ENCODE peak calls at places on chromosome 5, in five cellular contexts. One of them, this sample, is unnamed.

GRCh38 chr5:139459451-139459934 is 3.0 kb downstream of the ECSCR start:
- DNase-seq in HEK293T: no peak
- DNase-seq in H1: no peak
- DNase-seq in GM12878: peak; percentile 64
- DNase-seq in HepG2: peak; percentile 52
- DNase-seq in this sample: no peak

GRCh38 chr5:102089883-102090282 is 206.2 kb downstream of the SLCO4C1 start:
- DNase-seq in HEK293T: no peak
- DNase-seq in H1: no peak
- DNase-seq in GM12878: no peak
- DNase-seq in HepG2: no peak
- DNase-seq in this sample: no peak

GRCh38 chr5:170310187-170310586 is 12.6 kb upstream of the LCP2 start:
- DNase-seq in HEK293T: no peak
- DNase-seq in H1: no peak
- DNase-seq in GM12878: no peak
- DNase-seq in HepG2: no peak
- DNase-seq in this sample: no peak

GRCh38 chr5:115671939-115672338 is 46.1 kb upstream of the TMED7 start:
- DNase-seq in HEK293T: no peak
- DNase-seq in H1: no peak
- DNase-seq in GM12878: no peak
- DNase-seq in HepG2: no peak
- DNase-seq in this sample: no peak

GRCh38 chr5:136053336-136054121 is 24.7 kb downstream of the TGFBI start:
- DNase-seq in HEK293T: no peak
- DNase-seq in H1: no peak
- DNase-seq in GM12878: no peak
- DNase-seq in HepG2: peak; percentile 99
- DNase-seq in this sample: peak; percentile 39

GRCh38 chr5:142358648-142359047 is 33.8 kb upstream of the SPRY4 start:
- DNase-seq in HEK293T: no peak
- DNase-seq in H1: no peak
- DNase-seq in GM12878: no peak
- DNase-seq in HepG2: no peak
- DNase-seq in this sample: no peak

GRCh38 chr5:135245521-135246499 is 153.2 kb downstream of the MACROH2A1 start:
- DNase-seq in HEK293T: no peak
- DNase-seq in H1: peak; percentile 32
- DNase-seq in GM12878: no peak
- DNase-seq in HepG2: no peak
- DNase-seq in this sample: no peak

GRCh38 chr5:167442922-167443321 is 848.5 kb upstream of the WWC1 start:
- DNase-seq in HEK293T: no peak
- DNase-seq in H1: no peak
- DNase-seq in GM12878: no peak
- DNase-seq in HepG2: no peak
- DNase-seq in this sample: no peak

GRCh38 chr5:172939045-172939444 is 20.2 kb upstream of the RPL26L1 start:
- DNase-seq in HEK293T: peak; percentile 59
- DNase-seq in H1: peak; percentile 65
- DNase-seq in GM12878: no peak
- DNase-seq in HepG2: peak; percentile 45
- DNase-seq in this sample: no peak

GRCh38 chr5:140238756-140239155 is 63.8 kb downstream of the CYSTM1 start:
- DNase-seq in HEK293T: no peak
- DNase-seq in H1: no peak
- DNase-seq in GM12878: no peak
- DNase-seq in HepG2: no peak
- DNase-seq in this sample: no peak

GRCh38 chr5:127813633-127814171 is 110.5 kb downstream of the CCDC192 start:
- DNase-seq in HEK293T: no peak
- DNase-seq in H1: no peak
- DNase-seq in GM12878: no peak
- DNase-seq in HepG2: no peak
- DNase-seq in this sample: no peak

GRCh38 chr5:181243521-181244307 is at the start of gene RACK1:
- DNase-seq in HEK293T: peak; percentile 87
- DNase-seq in H1: peak; percentile 91
- DNase-seq in GM12878: peak; percentile 89
- DNase-seq in HepG2: peak; percentile 87
- DNase-seq in this sample: peak; percentile 74

GRCh38 chr5:72209515-72210115 is 102.3 kb downstream of the MAP1B start:
- DNase-seq in HEK293T: peak; percentile 45
- DNase-seq in H1: no peak
- DNase-seq in GM12878: no peak
- DNase-seq in HepG2: no peak
- DNase-seq in this sample: no peak

DNA sequence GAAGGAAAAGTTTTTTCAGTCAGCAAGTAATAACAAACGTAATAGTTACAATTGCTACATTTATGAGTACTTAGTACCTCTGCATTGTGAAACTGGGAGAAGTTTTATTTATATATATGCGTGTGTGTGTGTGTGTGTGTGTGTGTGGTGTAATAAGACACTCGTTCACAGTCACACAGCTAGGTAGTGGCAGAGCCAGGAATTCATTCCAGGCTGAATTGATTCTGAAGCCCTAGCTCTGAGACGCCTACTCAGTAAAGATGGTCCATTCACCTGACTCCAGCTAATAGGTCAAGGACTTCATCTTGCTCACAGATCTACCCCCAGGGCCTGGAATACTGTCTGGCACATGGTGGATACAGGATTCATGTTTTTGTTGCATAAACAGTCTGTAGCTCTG is 13.6 kb upstream of the CAST start:
- DNase-seq in HEK293T: no peak
- DNase-seq in H1: no peak
- DNase-seq in GM12878: no peak
- DNase-seq in HepG2: no peak
- DNase-seq in this sample: no peak
- TF ChIP-seq SUZ12 in HEK293T: no peak
- TF ChIP-seq SUZ12 in H1: no peak
- TF ChIP-seq SUZ12 in GM12878: no peak
- TF ChIP-seq SUZ12 in HepG2: no peak
- TF ChIP-seq SUZ12 in this sample: no peak

DNA sequence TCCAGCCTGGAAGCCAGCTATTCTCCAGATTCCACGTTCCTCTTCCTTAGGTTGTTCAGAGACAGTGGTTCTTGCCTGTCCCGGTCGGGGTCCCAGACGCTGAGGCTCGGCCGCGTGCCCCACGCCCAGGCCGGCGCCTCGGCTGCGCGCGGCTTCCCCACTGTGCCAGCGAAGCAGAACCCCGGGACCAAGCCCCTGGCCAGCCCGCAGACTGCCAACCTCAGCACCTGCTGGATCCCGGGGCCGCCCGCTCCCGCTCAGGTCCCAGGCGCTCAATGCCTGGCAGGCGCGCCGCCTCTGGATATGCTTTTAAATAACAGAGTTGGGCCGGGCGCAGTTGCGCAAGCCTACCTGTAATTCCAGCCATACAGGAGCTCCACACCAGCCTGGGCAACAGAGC is 195.5 kb downstream of the MAN2A1 start:
- DNase-seq in HEK293T: no peak
- DNase-seq in H1: no peak
- DNase-seq in GM12878: no peak
- DNase-seq in HepG2: no peak
- DNase-seq in this sample: no peak
- TF ChIP-seq SUZ12 in HEK293T: no peak
- TF ChIP-seq SUZ12 in H1: no peak
- TF ChIP-seq SUZ12 in GM12878: no peak
- TF ChIP-seq SUZ12 in HepG2: no peak
- TF ChIP-seq SUZ12 in this sample: no peak

GRCh38 chr5:158819840-158820620 is 279.7 kb downstream of the EBF1 start:
- DNase-seq in HEK293T: no peak
- DNase-seq in H1: no peak
- DNase-seq in GM12878: peak; percentile 77
- DNase-seq in HepG2: no peak
- DNase-seq in this sample: no peak
- TF ChIP-seq SUZ12 in HEK293T: no peak
- TF ChIP-seq SUZ12 in H1: no peak
- TF ChIP-seq SUZ12 in GM12878: no peak
- TF ChIP-seq SUZ12 in HepG2: no peak
- TF ChIP-seq SUZ12 in this sample: no peak

DNA sequence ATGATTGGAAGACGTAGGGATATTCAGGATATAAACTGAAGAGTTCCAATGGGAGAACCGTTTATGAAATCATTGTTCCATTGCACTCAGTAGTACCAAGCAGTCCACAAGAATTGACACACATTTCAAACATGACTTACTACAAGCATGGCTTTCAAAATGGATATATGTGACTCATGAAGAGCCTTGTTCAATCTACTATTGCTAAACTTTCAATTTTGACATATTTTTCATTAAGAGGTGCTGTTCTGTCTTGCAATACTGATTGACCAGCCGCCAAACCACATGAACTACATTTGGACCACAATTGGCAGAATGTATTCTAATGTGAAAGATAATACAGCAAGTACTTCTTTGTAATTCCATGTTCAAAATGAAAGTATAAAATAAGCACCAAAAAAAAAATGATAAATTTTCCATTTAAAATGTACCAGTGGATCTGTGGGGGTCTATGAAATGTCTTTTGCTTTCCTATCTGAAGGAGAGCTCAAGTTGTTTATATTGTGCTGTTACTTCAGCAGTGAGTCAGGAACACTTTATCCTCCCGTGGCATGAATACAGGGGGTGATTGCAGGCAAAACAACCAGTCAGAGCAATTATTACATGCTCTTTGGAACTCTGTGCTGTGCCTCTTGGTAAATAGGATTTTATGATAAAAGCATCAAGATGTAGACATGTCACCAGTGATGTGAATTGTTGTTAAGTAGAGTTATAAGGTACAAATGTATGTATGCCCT is 366.0 kb downstream of the ARRDC3 start:
- DNase-seq in HEK293T: no peak
- DNase-seq in H1: no peak
- DNase-seq in GM12878: no peak
- DNase-seq in HepG2: no peak
- DNase-seq in this sample: no peak
- TF ChIP-seq SUZ12 in HEK293T: no peak
- TF ChIP-seq SUZ12 in H1: no peak
- TF ChIP-seq SUZ12 in GM12878: no peak
- TF ChIP-seq SUZ12 in HepG2: no peak
- TF ChIP-seq SUZ12 in this sample: no peak

GRCh38 chr5:65858316-65858715 is 68.1 kb upstream of the ERBIN start:
- DNase-seq in HEK293T: no peak
- DNase-seq in H1: no peak
- DNase-seq in GM12878: no peak
- DNase-seq in HepG2: no peak
- DNase-seq in this sample: no peak

GRCh38 chr5:65854931-65855330 is 71.4 kb upstream of the ERBIN start:
- DNase-seq in HEK293T: no peak
- DNase-seq in H1: no peak
- DNase-seq in GM12878: no peak
- DNase-seq in HepG2: no peak
- DNase-seq in this sample: no peak

GRCh38 chr5:65856520-65856919 is 69.9 kb upstream of the ERBIN start:
- DNase-seq in HEK293T: no peak
- DNase-seq in H1: no peak
- DNase-seq in GM12878: no peak
- DNase-seq in HepG2: no peak
- DNase-seq in this sample: no peak

DNA sequence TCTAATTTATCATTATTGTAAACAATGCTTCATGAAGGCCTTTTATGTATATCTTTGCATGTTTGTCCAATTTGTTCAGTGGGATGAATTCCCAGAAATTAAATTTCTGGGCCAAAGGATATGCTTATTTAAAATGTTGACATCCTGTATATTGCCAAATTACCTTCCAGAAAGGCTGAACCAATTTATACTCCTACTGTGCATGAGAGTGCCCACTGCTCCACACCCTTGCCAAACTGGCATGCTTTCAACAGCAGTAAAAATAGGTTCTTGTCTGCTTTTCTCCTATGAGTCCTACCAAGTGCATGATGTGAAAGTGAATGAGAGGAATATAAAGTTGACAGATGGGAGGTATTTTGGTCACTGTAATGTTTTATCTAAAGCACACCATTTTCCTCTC is 70.6 kb upstream of the ERBIN start:
- DNase-seq in HEK293T: no peak
- DNase-seq in H1: no peak
- DNase-seq in GM12878: no peak
- DNase-seq in HepG2: no peak
- DNase-seq in this sample: no peak
- TF ChIP-seq SUZ12 in HEK293T: no peak
- TF ChIP-seq SUZ12 in H1: no peak
- TF ChIP-seq SUZ12 in GM12878: no peak
- TF ChIP-seq SUZ12 in HepG2: no peak
- TF ChIP-seq SUZ12 in this sample: no peak

GRCh38 chr5:6736106-6736505 is 22.9 kb downstream of the TENT4A start:
- DNase-seq in HEK293T: no peak
- DNase-seq in H1: no peak
- DNase-seq in GM12878: no peak
- DNase-seq in HepG2: no peak
- DNase-seq in this sample: no peak
- TF ChIP-seq SUZ12 in HEK293T: no peak
- TF ChIP-seq SUZ12 in H1: no peak
- TF ChIP-seq SUZ12 in GM12878: no peak
- TF ChIP-seq SUZ12 in HepG2: no peak
- TF ChIP-seq SUZ12 in this sample: no peak

GRCh38 chr5:37355161-37355560 is 15.7 kb downstream of the NUP155 start:
- DNase-seq in HEK293T: no peak
- DNase-seq in H1: no peak
- DNase-seq in GM12878: no peak
- DNase-seq in HepG2: no peak
- DNase-seq in this sample: no peak
- TF ChIP-seq SUZ12 in HEK293T: no peak
- TF ChIP-seq SUZ12 in H1: no peak
- TF ChIP-seq SUZ12 in GM12878: no peak
- TF ChIP-seq SUZ12 in HepG2: no peak
- TF ChIP-seq SUZ12 in this sample: no peak

GRCh38 chr5:83006683-83007283 is 70.4 kb downstream of the TMEM167A start:
- DNase-seq in HEK293T: no peak
- DNase-seq in H1: no peak
- DNase-seq in GM12878: no peak
- DNase-seq in HepG2: no peak
- DNase-seq in this sample: no peak
- TF ChIP-seq SUZ12 in HEK293T: no peak
- TF ChIP-seq SUZ12 in H1: no peak
- TF ChIP-seq SUZ12 in GM12878: no peak
- TF ChIP-seq SUZ12 in HepG2: no peak
- TF ChIP-seq SUZ12 in this sample: no peak

DNA sequence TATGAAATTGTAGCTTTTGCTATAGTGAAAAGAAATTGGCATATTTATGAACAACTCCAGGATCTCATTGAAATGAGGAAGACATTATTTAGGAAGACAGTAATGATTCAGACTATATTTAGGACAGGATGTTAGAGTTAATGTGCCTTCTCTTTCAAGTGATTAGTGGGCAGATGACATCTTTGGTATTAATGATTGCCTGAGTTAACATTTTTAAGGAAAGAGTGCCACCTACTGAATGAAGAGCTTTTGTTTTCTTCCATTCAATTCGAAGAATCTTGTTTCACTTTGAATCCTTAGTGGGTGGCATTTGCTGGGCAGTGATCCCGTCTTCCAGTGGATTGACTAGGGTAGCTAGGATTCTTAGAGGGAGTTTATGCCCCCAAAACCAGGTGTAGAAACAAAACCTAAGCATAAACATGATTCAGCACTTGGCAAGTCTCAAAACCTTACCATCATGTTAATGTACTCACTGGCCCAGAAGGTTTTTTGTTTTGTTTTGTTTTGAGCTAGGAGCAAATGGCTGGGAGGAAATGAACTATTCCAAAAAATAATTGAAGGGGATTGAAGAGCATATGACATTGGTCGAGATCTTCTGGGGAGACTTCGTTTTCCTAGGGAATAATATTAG is 23.2 kb downstream of the MAP3K1 start:
- DNase-seq in HEK293T: no peak
- DNase-seq in H1: no peak
- DNase-seq in GM12878: peak; percentile 42
- DNase-seq in HepG2: peak; percentile 33
- DNase-seq in this sample: no peak
- TF ChIP-seq SUZ12 in HEK293T: no peak
- TF ChIP-seq SUZ12 in H1: no peak
- TF ChIP-seq SUZ12 in GM12878: no peak
- TF ChIP-seq SUZ12 in HepG2: no peak
- TF ChIP-seq SUZ12 in this sample: no peak

This sample was measured in NT2/D1.